ENCODE peak calls at places on chromosomes 4 and X, in five cellular contexts. One of them, this sample, is unnamed.

GRCh38 chr4:150423074-150423473 is 158.9 kb upstream of the MAB21L2 start:
- DNase-seq in stimulated activated CD8-positive, alpha-beta memory T cell treated with anti-CD3 and anti-CD28 coated beads, Interleukin-7, amount 100 ng/mL, for 24 hours: no peak
- DNase-seq in AG20443: no peak
- DNase-seq in HT-29: no peak
- DNase-seq in hippocampal formation: no peak
- DNase-seq in this sample: no peak

GRCh38 chr4:113699772-113700171 is 61.8 kb downstream of the CAMK2D start:
- DNase-seq in stimulated activated CD8-positive, alpha-beta memory T cell treated with anti-CD3 and anti-CD28 coated beads, Interleukin-7, amount 100 ng/mL, for 24 hours: no peak
- DNase-seq in hippocampal formation: no peak
- DNase-seq in HT-29: no peak
- DNase-seq in AG20443: no peak
- DNase-seq in this sample: no peak

GRCh38 chrX:153973127-153974002 is 811 bp downstream of the TMEM187 start:
- DNase-seq in stimulated activated CD8-positive, alpha-beta memory T cell treated with anti-CD3 and anti-CD28 coated beads, Interleukin-7, amount 100 ng/mL, for 24 hours: no peak
- DNase-seq in AG20443: no peak
- DNase-seq in HT-29: no peak
- DNase-seq in hippocampal formation: no peak
- DNase-seq in this sample: no peak

GRCh38 chrX:1767026-1767425 is 152.2 kb downstream of the ASMT start:
- DNase-seq in AG20443: no peak
- DNase-seq in hippocampal formation: no peak
- DNase-seq in stimulated activated CD8-positive, alpha-beta memory T cell treated with anti-CD3 and anti-CD28 coated beads, Interleukin-7, amount 100 ng/mL, for 24 hours: no peak
- DNase-seq in HT-29: no peak
- DNase-seq in this sample: no peak

GRCh38 chr4:11376571-11376970 is 52.1 kb downstream of the HS3ST1 start:
- DNase-seq in HT-29: no peak
- DNase-seq in AG20443: no peak
- DNase-seq in stimulated activated CD8-positive, alpha-beta memory T cell treated with anti-CD3 and anti-CD28 coated beads, Interleukin-7, amount 100 ng/mL, for 24 hours: no peak
- DNase-seq in hippocampal formation: no peak
- DNase-seq in this sample: no peak

GRCh38 chr4:2141762-2142520 is 82.8 kb downstream of the NAT8L start:
- DNase-seq in hippocampal formation: peak
- DNase-seq in AG20443: no peak
- DNase-seq in stimulated activated CD8-positive, alpha-beta memory T cell treated with anti-CD3 and anti-CD28 coated beads, Interleukin-7, amount 100 ng/mL, for 24 hours: no peak
- DNase-seq in HT-29: no peak
- DNase-seq in this sample: no peak

GRCh38 chrX:40539214-40540142 is 41.3 kb upstream of the ATP6AP2 start:
- DNase-seq in hippocampal formation: no peak
- DNase-seq in stimulated activated CD8-positive, alpha-beta memory T cell treated with anti-CD3 and anti-CD28 coated beads, Interleukin-7, amount 100 ng/mL, for 24 hours: peak
- DNase-seq in HT-29: no peak
- DNase-seq in AG20443: peak
- DNase-seq in this sample: no peak

GRCh38 chrX:39450578-39450977 is 647.2 kb downstream of the BCOR start:
- DNase-seq in AG20443: no peak
- DNase-seq in HT-29: no peak
- DNase-seq in hippocampal formation: no peak
- DNase-seq in stimulated activated CD8-positive, alpha-beta memory T cell treated with anti-CD3 and anti-CD28 coated beads, Interleukin-7, amount 100 ng/mL, for 24 hours: no peak
- DNase-seq in this sample: no peak

GRCh38 chrX:46178763-46179162 is 366.5 kb downstream of the ZNF674 start:
- DNase-seq in hippocampal formation: no peak
- DNase-seq in stimulated activated CD8-positive, alpha-beta memory T cell treated with anti-CD3 and anti-CD28 coated beads, Interleukin-7, amount 100 ng/mL, for 24 hours: no peak
- DNase-seq in AG20443: no peak
- DNase-seq in HT-29: no peak
- DNase-seq in this sample: no peak

GRCh38 chrX:30874851-30875250 is 14.2 kb downstream of the TAB3 start:
- DNase-seq in stimulated activated CD8-positive, alpha-beta memory T cell treated with anti-CD3 and anti-CD28 coated beads, Interleukin-7, amount 100 ng/mL, for 24 hours: no peak
- DNase-seq in HT-29: no peak
- DNase-seq in AG20443: no peak
- DNase-seq in hippocampal formation: no peak
- DNase-seq in this sample: no peak

GRCh38 chr4:4874254-4874653 is 14.8 kb downstream of the MSX1 start:
- DNase-seq in AG20443: no peak
- DNase-seq in hippocampal formation: no peak
- DNase-seq in stimulated activated CD8-positive, alpha-beta memory T cell treated with anti-CD3 and anti-CD28 coated beads, Interleukin-7, amount 100 ng/mL, for 24 hours: no peak
- DNase-seq in HT-29: no peak
- DNase-seq in this sample: no peak

GRCh38 chr4:168924648-168925047 is 85.4 kb downstream of the CBR4 start:
- DNase-seq in stimulated activated CD8-positive, alpha-beta memory T cell treated with anti-CD3 and anti-CD28 coated beads, Interleukin-7, amount 100 ng/mL, for 24 hours: no peak
- DNase-seq in HT-29: no peak
- DNase-seq in AG20443: no peak
- DNase-seq in hippocampal formation: no peak
- DNase-seq in this sample: no peak

GRCh38 chr4:4872148-4872903 is 12.9 kb downstream of the MSX1 start:
- DNase-seq in HT-29: no peak
- DNase-seq in hippocampal formation: no peak
- DNase-seq in AG20443: no peak
- DNase-seq in stimulated activated CD8-positive, alpha-beta memory T cell treated with anti-CD3 and anti-CD28 coated beads, Interleukin-7, amount 100 ng/mL, for 24 hours: no peak
- DNase-seq in this sample: no peak

GRCh38 chrX:107700802-107701201 is 72.5 kb downstream of the PRPS1 start:
- DNase-seq in AG20443: no peak
- DNase-seq in stimulated activated CD8-positive, alpha-beta memory T cell treated with anti-CD3 and anti-CD28 coated beads, Interleukin-7, amount 100 ng/mL, for 24 hours: no peak
- DNase-seq in HT-29: no peak
- DNase-seq in hippocampal formation: no peak
- DNase-seq in this sample: no peak

GRCh38 chr4:1204828-1205591 is 32.6 kb upstream of the SPON2 start:
- DNase-seq in AG20443: no peak
- DNase-seq in stimulated activated CD8-positive, alpha-beta memory T cell treated with anti-CD3 and anti-CD28 coated beads, Interleukin-7, amount 100 ng/mL, for 24 hours: no peak
- DNase-seq in hippocampal formation: no peak
- DNase-seq in HT-29: peak
- DNase-seq in this sample: no peak

GRCh38 chrX:24498181-24498580 is 33.1 kb downstream of the PDK3 start:
- DNase-seq in hippocampal formation: no peak
- DNase-seq in stimulated activated CD8-positive, alpha-beta memory T cell treated with anti-CD3 and anti-CD28 coated beads, Interleukin-7, amount 100 ng/mL, for 24 hours: no peak
- DNase-seq in HT-29: peak
- DNase-seq in AG20443: peak
- DNase-seq in this sample: no peak

GRCh38 chr4:52377563-52377962 is 281.5 kb downstream of the USP46 start:
- DNase-seq in hippocampal formation: no peak
- DNase-seq in stimulated activated CD8-positive, alpha-beta memory T cell treated with anti-CD3 and anti-CD28 coated beads, Interleukin-7, amount 100 ng/mL, for 24 hours: no peak
- DNase-seq in AG20443: no peak
- DNase-seq in HT-29: no peak
- DNase-seq in this sample: no peak

GRCh38 chrX:39813631-39814246 is 284.0 kb downstream of the BCOR start:
- DNase-seq in stimulated activated CD8-positive, alpha-beta memory T cell treated with anti-CD3 and anti-CD28 coated beads, Interleukin-7, amount 100 ng/mL, for 24 hours: no peak
- DNase-seq in AG20443: peak
- DNase-seq in hippocampal formation: peak
- DNase-seq in HT-29: peak
- DNase-seq in this sample: peak

GRCh38 chr4:83361416-83362196 is 27.0 kb upstream of the HPSE start:
- DNase-seq in HT-29: no peak
- DNase-seq in AG20443: no peak
- DNase-seq in stimulated activated CD8-positive, alpha-beta memory T cell treated with anti-CD3 and anti-CD28 coated beads, Interleukin-7, amount 100 ng/mL, for 24 hours: no peak
- DNase-seq in hippocampal formation: no peak
- DNase-seq in this sample: no peak

GRCh38 chr4:73859614-73860088 is 6.6 kb downstream of the PF4V1 start:
- DNase-seq in stimulated activated CD8-positive, alpha-beta memory T cell treated with anti-CD3 and anti-CD28 coated beads, Interleukin-7, amount 100 ng/mL, for 24 hours: no peak
- DNase-seq in AG20443: peak
- DNase-seq in hippocampal formation: no peak
- DNase-seq in HT-29: no peak
- DNase-seq in this sample: no peak

GRCh38 chr4:8297691-8298485 is 28.3 kb downstream of the HTRA3 start:
- DNase-seq in HT-29: no peak
- DNase-seq in stimulated activated CD8-positive, alpha-beta memory T cell treated with anti-CD3 and anti-CD28 coated beads, Interleukin-7, amount 100 ng/mL, for 24 hours: no peak
- DNase-seq in AG20443: no peak
- DNase-seq in hippocampal formation: no peak
- DNase-seq in this sample: no peak

GRCh38 chrX:73817381-73818199 is 254.6 kb downstream of the CHIC1 start:
- DNase-seq in AG20443: peak
- DNase-seq in HT-29: no peak
- DNase-seq in hippocampal formation: no peak
- DNase-seq in stimulated activated CD8-positive, alpha-beta memory T cell treated with anti-CD3 and anti-CD28 coated beads, Interleukin-7, amount 100 ng/mL, for 24 hours: no peak
- DNase-seq in this sample: no peak

GRCh38 chr4:10587697-10588096 is 96.9 kb downstream of the CLNK start:
- DNase-seq in stimulated activated CD8-positive, alpha-beta memory T cell treated with anti-CD3 and anti-CD28 coated beads, Interleukin-7, amount 100 ng/mL, for 24 hours: no peak
- DNase-seq in AG20443: no peak
- DNase-seq in HT-29: no peak
- DNase-seq in hippocampal formation: no peak
- DNase-seq in this sample: no peak

GRCh38 chr4:24476209-24476781 is 108.1 kb downstream of the DHX15 start:
- DNase-seq in stimulated activated CD8-positive, alpha-beta memory T cell treated with anti-CD3 and anti-CD28 coated beads, Interleukin-7, amount 100 ng/mL, for 24 hours: no peak
- DNase-seq in hippocampal formation: no peak
- DNase-seq in HT-29: peak
- DNase-seq in AG20443: peak
- DNase-seq in this sample: no peak

This sample was measured in substantia nigra.